ENCODE peak calls at places on chromosomes 13 and 19, in ten cellular contexts. One of them, this sample, is unnamed.

GRCh38 chr13:69168436-69168835 is 939.2 kb upstream of the ATXN8OS start:
- DNase-seq in left lung: no peak
- DNase-seq in A549: no peak
- DNase-seq in Caco-2: peak; percentile 14
- DNase-seq in brain microvascular endothelial cell: no peak
- DNase-seq in endothelial cell of umbilical vein: no peak
- DNase-seq in pancreas: no peak
- DNase-seq in upper lobe of right lung: no peak
- DNase-seq in ascending aorta: no peak
- DNase-seq in GM13976: no peak
- DNase-seq in this sample: no peak

GRCh38 chr13:93635687-93636086 is 409.1 kb downstream of the GPC6 start:
- DNase-seq in left lung: no peak
- DNase-seq in A549: no peak
- DNase-seq in Caco-2: no peak
- DNase-seq in brain microvascular endothelial cell: peak; percentile 16
- DNase-seq in endothelial cell of umbilical vein: no peak
- DNase-seq in pancreas: no peak
- DNase-seq in upper lobe of right lung: no peak
- DNase-seq in ascending aorta: no peak
- DNase-seq in GM13976: no peak
- DNase-seq in this sample: no peak

GRCh38 chr19:8571006-8571411 is 6.2 kb downstream of the MYO1F start:
- DNase-seq in left lung: peak; percentile 89
- DNase-seq in A549: peak; percentile 59
- DNase-seq in Caco-2: no peak
- DNase-seq in brain microvascular endothelial cell: peak; percentile 56
- DNase-seq in endothelial cell of umbilical vein: no peak
- DNase-seq in pancreas: no peak
- DNase-seq in upper lobe of right lung: peak; percentile 76
- DNase-seq in ascending aorta: no peak
- DNase-seq in GM13976: peak; percentile 61
- DNase-seq in this sample: peak; percentile 73

GRCh38 chr13:110517505-110518149 is 43.9 kb downstream of the RAB20 start:
- DNase-seq in left lung: no peak
- DNase-seq in A549: no peak
- DNase-seq in Caco-2: no peak
- DNase-seq in brain microvascular endothelial cell: no peak
- DNase-seq in endothelial cell of umbilical vein: no peak
- DNase-seq in pancreas: peak; percentile 6
- DNase-seq in upper lobe of right lung: no peak
- DNase-seq in ascending aorta: no peak
- DNase-seq in GM13976: no peak
- DNase-seq in this sample: no peak

GRCh38 chr13:50457430-50458393 is 385.8 kb downstream of the DLEU7 start:
- DNase-seq in left lung: no peak
- DNase-seq in A549: no peak
- DNase-seq in Caco-2: no peak
- DNase-seq in brain microvascular endothelial cell: no peak
- DNase-seq in endothelial cell of umbilical vein: no peak
- DNase-seq in pancreas: no peak
- DNase-seq in upper lobe of right lung: no peak
- DNase-seq in ascending aorta: peak; percentile 12
- DNase-seq in GM13976: no peak
- DNase-seq in this sample: no peak

GRCh38 chr19:35162471-35163326 is 8.2 kb downstream of the FXYD5 start:
- DNase-seq in left lung: no peak
- DNase-seq in A549: no peak
- DNase-seq in Caco-2: no peak
- DNase-seq in brain microvascular endothelial cell: no peak
- DNase-seq in endothelial cell of umbilical vein: no peak
- DNase-seq in pancreas: no peak
- DNase-seq in upper lobe of right lung: no peak
- DNase-seq in ascending aorta: no peak
- DNase-seq in GM13976: no peak
- DNase-seq in this sample: no peak

GRCh38 chr19:9309974-9310446 is 372 bp upstream of the ZNF699 start:
- DNase-seq in left lung: peak; percentile 94
- DNase-seq in A549: peak; percentile 73
- DNase-seq in Caco-2: no peak
- DNase-seq in brain microvascular endothelial cell: peak; percentile 90
- DNase-seq in endothelial cell of umbilical vein: no peak
- DNase-seq in pancreas: no peak
- DNase-seq in upper lobe of right lung: peak; percentile 94
- DNase-seq in ascending aorta: peak; percentile 65
- DNase-seq in GM13976: peak; percentile 77
- DNase-seq in this sample: no peak

GRCh38 chr13:102816633-102817032 is 17.7 kb downstream of the BIVM start:
- DNase-seq in left lung: no peak
- DNase-seq in A549: no peak
- DNase-seq in Caco-2: no peak
- DNase-seq in brain microvascular endothelial cell: no peak
- DNase-seq in endothelial cell of umbilical vein: no peak
- DNase-seq in pancreas: no peak
- DNase-seq in upper lobe of right lung: no peak
- DNase-seq in ascending aorta: no peak
- DNase-seq in GM13976: no peak
- DNase-seq in this sample: no peak

GRCh38 chr19:17286742-17287141 is 5.0 kb downstream of the ANKLE1 start:
- DNase-seq in left lung: no peak
- DNase-seq in A549: no peak
- DNase-seq in Caco-2: no peak
- DNase-seq in brain microvascular endothelial cell: no peak
- DNase-seq in endothelial cell of umbilical vein: no peak
- DNase-seq in pancreas: no peak
- DNase-seq in upper lobe of right lung: no peak
- DNase-seq in ascending aorta: no peak
- DNase-seq in GM13976: no peak
- DNase-seq in this sample: no peak

GRCh38 chr19:17282488-17283256 is 971 bp downstream of the ANKLE1 start:
- DNase-seq in left lung: peak; percentile 97
- DNase-seq in A549: peak; percentile 64
- DNase-seq in Caco-2: peak; percentile 93
- DNase-seq in brain microvascular endothelial cell: peak; percentile 61
- DNase-seq in endothelial cell of umbilical vein: peak; percentile 82
- DNase-seq in pancreas: peak; percentile 95
- DNase-seq in upper lobe of right lung: peak; percentile 92
- DNase-seq in ascending aorta: no peak
- DNase-seq in GM13976: peak; percentile 93
- DNase-seq in this sample: peak; percentile 91

GRCh38 chr19:17286263-17286662 is 4.6 kb downstream of the ANKLE1 start:
- DNase-seq in left lung: no peak
- DNase-seq in A549: no peak
- DNase-seq in Caco-2: no peak
- DNase-seq in brain microvascular endothelial cell: no peak
- DNase-seq in endothelial cell of umbilical vein: no peak
- DNase-seq in pancreas: no peak
- DNase-seq in upper lobe of right lung: no peak
- DNase-seq in ascending aorta: no peak
- DNase-seq in GM13976: no peak
- DNase-seq in this sample: no peak

GRCh38 chr19:17283504-17283996 is 1.8 kb downstream of the ANKLE1 start:
- DNase-seq in left lung: no peak
- DNase-seq in A549: no peak
- DNase-seq in Caco-2: no peak
- DNase-seq in brain microvascular endothelial cell: no peak
- DNase-seq in endothelial cell of umbilical vein: no peak
- DNase-seq in pancreas: no peak
- DNase-seq in upper lobe of right lung: no peak
- DNase-seq in ascending aorta: no peak
- DNase-seq in GM13976: no peak
- DNase-seq in this sample: no peak

DNA sequence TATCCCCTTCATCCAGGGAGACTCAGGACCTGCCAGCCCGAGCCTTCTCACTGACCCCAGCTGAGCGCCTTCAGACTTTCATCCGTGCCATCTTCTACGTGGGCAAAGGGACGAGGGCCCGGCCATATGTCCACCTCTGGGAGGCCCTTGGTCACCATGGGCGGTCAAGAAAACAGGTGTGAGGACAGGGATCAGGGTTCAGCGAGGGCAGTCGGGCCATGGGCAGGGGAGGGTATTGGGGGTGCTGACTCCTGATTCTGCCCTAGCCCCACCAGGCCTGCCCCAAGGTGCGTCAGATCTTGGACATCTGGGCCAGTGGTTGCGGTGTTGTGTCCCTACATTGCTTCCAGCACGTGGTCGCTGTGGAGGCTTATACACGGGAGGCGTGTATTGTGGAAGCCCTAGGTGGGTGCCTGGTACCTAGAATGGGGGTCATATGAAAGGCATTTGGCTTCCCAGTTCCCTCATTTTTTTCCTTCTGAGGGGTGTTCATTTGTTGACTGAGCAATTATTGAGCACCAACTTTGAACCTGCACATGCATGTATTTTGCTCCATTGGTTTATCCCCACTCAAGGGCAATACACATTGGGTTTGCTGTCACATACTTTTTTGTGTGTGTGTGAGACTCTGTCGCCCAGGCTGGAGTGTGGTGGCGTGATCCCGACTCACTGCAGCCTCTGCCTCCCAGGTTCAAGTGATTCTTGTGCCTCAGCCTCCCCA is 3.9 kb downstream of the ANKLE1 start:
- DNase-seq in left lung: no peak
- DNase-seq in A549: no peak
- DNase-seq in Caco-2: no peak
- DNase-seq in brain microvascular endothelial cell: no peak
- DNase-seq in endothelial cell of umbilical vein: no peak
- DNase-seq in pancreas: no peak
- DNase-seq in upper lobe of right lung: no peak
- DNase-seq in ascending aorta: no peak
- DNase-seq in GM13976: no peak
- DNase-seq in this sample: no peak
- TF ChIP-seq CTCF in left lung: no peak
- TF ChIP-seq CTCF in A549: no peak
- TF ChIP-seq CTCF in Caco-2: no peak
- TF ChIP-seq CTCF in brain microvascular endothelial cell: no peak
- TF ChIP-seq CTCF in endothelial cell of umbilical vein: no peak
- TF ChIP-seq CTCF in pancreas: no peak
- TF ChIP-seq CTCF in upper lobe of right lung: no peak
- TF ChIP-seq CTCF in ascending aorta: no peak
- TF ChIP-seq CTCF in GM13976: no peak
- TF ChIP-seq CTCF in this sample: no peak

GRCh38 chr13:33388254-33388998 is 102.9 kb upstream of the STARD13 start:
- DNase-seq in left lung: no peak
- DNase-seq in A549: no peak
- DNase-seq in Caco-2: no peak
- DNase-seq in brain microvascular endothelial cell: no peak
- DNase-seq in endothelial cell of umbilical vein: no peak
- DNase-seq in pancreas: no peak
- DNase-seq in upper lobe of right lung: no peak
- DNase-seq in ascending aorta: no peak
- DNase-seq in GM13976: no peak
- DNase-seq in this sample: no peak
- TF ChIP-seq CTCF in left lung: no peak
- TF ChIP-seq CTCF in A549: no peak
- TF ChIP-seq CTCF in Caco-2: no peak
- TF ChIP-seq CTCF in brain microvascular endothelial cell: peak; percentile 15
- TF ChIP-seq CTCF in endothelial cell of umbilical vein: no peak
- TF ChIP-seq CTCF in pancreas: no peak
- TF ChIP-seq CTCF in upper lobe of right lung: no peak
- TF ChIP-seq CTCF in ascending aorta: no peak
- TF ChIP-seq CTCF in GM13976: no peak
- TF ChIP-seq CTCF in this sample: no peak

DNA sequence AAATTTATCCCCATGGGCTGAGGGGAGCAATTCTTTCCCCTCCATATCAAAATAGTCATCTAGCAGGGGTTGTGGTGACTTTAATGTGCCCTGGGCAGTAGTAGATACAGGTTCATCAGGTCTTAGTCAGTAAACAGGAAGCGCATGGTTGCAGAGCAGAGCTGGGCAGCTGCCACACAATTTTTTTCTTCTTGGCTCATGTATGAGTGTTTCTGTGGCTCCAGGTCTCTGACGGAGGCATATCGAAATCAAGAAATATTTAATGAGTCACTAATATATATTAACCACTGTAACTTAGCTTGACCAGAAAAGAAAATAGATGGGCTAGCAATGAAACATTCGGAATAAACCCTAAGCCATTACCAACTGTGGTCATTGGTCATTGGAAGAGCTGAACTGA is 68.4 kb upstream of the UBL3 start:
- DNase-seq in left lung: no peak
- DNase-seq in A549: no peak
- DNase-seq in Caco-2: no peak
- DNase-seq in brain microvascular endothelial cell: peak; percentile 83
- DNase-seq in endothelial cell of umbilical vein: no peak
- DNase-seq in pancreas: no peak
- DNase-seq in upper lobe of right lung: no peak
- DNase-seq in ascending aorta: no peak
- DNase-seq in GM13976: no peak
- DNase-seq in this sample: no peak
- TF ChIP-seq CTCF in left lung: no peak
- TF ChIP-seq CTCF in A549: no peak
- TF ChIP-seq CTCF in Caco-2: no peak
- TF ChIP-seq CTCF in brain microvascular endothelial cell: no peak
- TF ChIP-seq CTCF in endothelial cell of umbilical vein: no peak
- TF ChIP-seq CTCF in pancreas: no peak
- TF ChIP-seq CTCF in upper lobe of right lung: no peak
- TF ChIP-seq CTCF in ascending aorta: no peak
- TF ChIP-seq CTCF in GM13976: no peak
- TF ChIP-seq CTCF in this sample: no peak

GRCh38 chr13:36074659-36075058 is 56.5 kb downstream of the DCLK1 start:
- DNase-seq in left lung: no peak
- DNase-seq in A549: no peak
- DNase-seq in Caco-2: no peak
- DNase-seq in brain microvascular endothelial cell: no peak
- DNase-seq in endothelial cell of umbilical vein: no peak
- DNase-seq in pancreas: no peak
- DNase-seq in upper lobe of right lung: no peak
- DNase-seq in ascending aorta: no peak
- DNase-seq in GM13976: no peak
- DNase-seq in this sample: no peak

GRCh38 chr13:36076211-36076610 is 55.0 kb downstream of the DCLK1 start:
- DNase-seq in left lung: no peak
- DNase-seq in A549: no peak
- DNase-seq in Caco-2: no peak
- DNase-seq in brain microvascular endothelial cell: no peak
- DNase-seq in endothelial cell of umbilical vein: no peak
- DNase-seq in pancreas: no peak
- DNase-seq in upper lobe of right lung: no peak
- DNase-seq in ascending aorta: no peak
- DNase-seq in GM13976: no peak
- DNase-seq in this sample: no peak

GRCh38 chr13:36072127-36072526 is 59.1 kb downstream of the DCLK1 start:
- DNase-seq in left lung: no peak
- DNase-seq in A549: no peak
- DNase-seq in Caco-2: no peak
- DNase-seq in brain microvascular endothelial cell: no peak
- DNase-seq in endothelial cell of umbilical vein: no peak
- DNase-seq in pancreas: no peak
- DNase-seq in upper lobe of right lung: no peak
- DNase-seq in ascending aorta: no peak
- DNase-seq in GM13976: no peak
- DNase-seq in this sample: no peak

GRCh38 chr13:36069881-36070366 is 61.3 kb downstream of the DCLK1 start:
- DNase-seq in left lung: no peak
- DNase-seq in A549: no peak
- DNase-seq in Caco-2: no peak
- DNase-seq in brain microvascular endothelial cell: no peak
- DNase-seq in endothelial cell of umbilical vein: no peak
- DNase-seq in pancreas: no peak
- DNase-seq in upper lobe of right lung: no peak
- DNase-seq in ascending aorta: no peak
- DNase-seq in GM13976: no peak
- DNase-seq in this sample: no peak

DNA sequence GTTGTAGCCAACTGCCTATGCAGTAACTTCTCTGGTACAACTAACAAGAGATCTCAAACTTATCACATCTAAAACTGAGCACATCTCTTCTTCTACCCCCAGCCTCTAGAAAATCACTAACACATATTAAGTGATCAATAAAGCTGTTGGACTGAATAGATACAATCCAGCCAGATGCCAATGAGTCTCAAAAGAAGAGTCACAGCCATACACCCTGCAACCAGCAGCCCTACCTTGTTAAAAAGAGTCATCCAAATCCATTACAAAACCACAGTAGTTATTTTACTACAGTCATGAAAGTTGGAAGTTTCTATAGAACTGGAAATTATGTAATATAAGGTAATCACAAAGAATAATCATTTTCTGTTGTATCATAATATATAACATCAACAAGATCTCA is 58.6 kb downstream of the DCLK1 start:
- DNase-seq in left lung: no peak
- DNase-seq in A549: no peak
- DNase-seq in Caco-2: no peak
- DNase-seq in brain microvascular endothelial cell: no peak
- DNase-seq in endothelial cell of umbilical vein: no peak
- DNase-seq in pancreas: no peak
- DNase-seq in upper lobe of right lung: no peak
- DNase-seq in ascending aorta: no peak
- DNase-seq in GM13976: no peak
- DNase-seq in this sample: no peak
- TF ChIP-seq CTCF in left lung: no peak
- TF ChIP-seq CTCF in A549: no peak
- TF ChIP-seq CTCF in Caco-2: no peak
- TF ChIP-seq CTCF in brain microvascular endothelial cell: no peak
- TF ChIP-seq CTCF in endothelial cell of umbilical vein: no peak
- TF ChIP-seq CTCF in pancreas: no peak
- TF ChIP-seq CTCF in upper lobe of right lung: no peak
- TF ChIP-seq CTCF in ascending aorta: no peak
- TF ChIP-seq CTCF in GM13976: no peak
- TF ChIP-seq CTCF in this sample: no peak

This sample was measured in activated CD8-positive, alpha-beta T cell treated with anti-CD3 and anti-CD28 coated beads for 36 hours.